ENCODE peak calls at places on chromosome 10, in four cellular contexts. U is MM.1S, M is pancreas, S is Calu3. C is an unnamed sample.

GRCh38 chr10:123607386-123607785 is 58.8 kb upstream of the GPR26 start:
- DNase-seq in U (no peak), M (no peak), S (no peak), C (no peak)

GRCh38 chr10:98374176-98374969 is 40.6 kb downstream of the PYROXD2 start:
- DNase-seq in U (no peak), M (no peak), S (peak), C (no peak)

GRCh38 chr10:73871915-73872710 is 2.2 kb downstream of the CAMK2G start:
- DNase-seq in U (no peak), M (no peak), S (peak), C (no peak)

GRCh38 chr10:18860591-18861205 is 187.9 kb upstream of the MALRD1 start:
- DNase-seq in U (no peak), M (no peak), S (no peak), C (no peak)

GRCh38 chr10:10855178-10855577 is 162.5 kb upstream of the CELF2 start:
- DNase-seq in U (no peak), M (no peak), S (no peak), C (no peak)

GRCh38 chr10:130194194-130194990 is 58.2 kb downstream of the GLRX3 start:
- DNase-seq in U (no peak), M (no peak), S (no peak), C (no peak)

GRCh38 chr10:28743576-28743975 is 66.3 kb downstream of the BAMBI start:
- DNase-seq in U (no peak), M (peak), S (no peak), C (no peak)

GRCh38 chr10:510415-510881 is 179.0 kb downstream of the DIP2C start:
- DNase-seq in U (peak), M (no peak), S (no peak), C (no peak)

GRCh38 chr10:17768957-17769356 is 17.0 kb downstream of the TMEM236 start:
- DNase-seq in U (no peak), M (no peak), S (no peak), C (no peak)

DNA sequence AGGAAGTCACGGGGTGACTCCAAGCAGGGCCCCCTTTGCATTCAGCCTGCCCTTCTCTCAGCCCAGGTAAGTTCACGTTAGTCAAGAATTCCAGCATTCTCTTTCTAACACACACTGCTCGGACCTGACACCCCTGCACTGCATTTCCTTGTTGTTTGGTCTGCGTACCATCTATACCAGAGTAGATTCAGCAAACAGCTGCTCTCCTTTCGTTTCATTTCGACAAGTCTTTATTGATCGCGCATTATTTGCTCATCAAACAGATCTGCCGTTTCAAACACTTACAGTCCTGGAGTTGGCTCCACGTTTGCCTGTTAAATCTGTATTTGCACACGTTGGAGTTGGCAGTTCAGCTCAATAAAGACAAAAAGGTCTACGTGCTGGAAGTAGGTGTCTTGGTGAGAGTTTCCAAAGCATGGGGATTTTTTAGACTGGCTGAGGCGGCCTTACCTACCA is 495.1 kb downstream of the RPS24 start:
- DNase-seq in U (no peak), M (peak), S (no peak), C (no peak)
- TF ChIP-seq CTCF in U (no peak), M (no peak), S (no peak), C (no peak)

GRCh38 chr10:42428534-42428933 is 209.8 kb downstream of the ZNF33B start:
- DNase-seq in U (peak), M (no peak), S (peak), C (no peak)
- TF ChIP-seq CTCF in U (peak), M (no peak), S (no peak), C (peak)

DNA sequence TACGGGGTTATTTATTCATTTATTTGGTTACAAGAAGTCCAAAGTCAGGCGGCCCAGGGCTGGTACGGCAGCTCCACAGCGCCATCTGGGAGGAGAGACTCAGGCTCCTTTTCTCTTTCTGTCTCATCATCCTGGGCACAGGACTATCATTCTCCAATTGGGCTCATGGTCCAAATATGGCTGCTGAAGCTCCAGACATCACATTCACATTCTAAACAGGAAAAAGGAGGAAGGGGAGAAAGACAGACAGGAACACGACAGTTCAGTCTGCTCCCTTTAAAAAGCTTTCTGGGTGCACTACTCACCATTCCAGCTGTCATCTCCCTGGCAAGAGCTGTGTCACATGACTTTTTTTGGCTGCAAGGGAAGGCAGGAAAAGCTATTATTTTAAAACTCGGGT is 74.4 kb upstream of the PDZD8 start:
- DNase-seq in U (no peak), M (no peak), S (peak), C (no peak)
- TF ChIP-seq CTCF in U (peak), M (no peak), S (no peak), C (peak)

GRCh38 chr10:71584902-71585578 is 134.5 kb downstream of the C10orf105 start:
- DNase-seq in U (no peak), M (no peak), S (no peak), C (no peak)
- TF ChIP-seq CTCF in U (no peak), M (no peak), S (no peak), C (no peak)

C was measured in GM13977.